ENCODE peak calls at places on chromosomes 13 and 19, in four cellular contexts. Q is heart right ventricle, M is RWPE1, L is colonic mucosa. C is an unnamed sample.

GRCh38 chr19:3608079-3608641 is 1.5 kb upstream of the TBXA2R start:
- DNase-seq in Q (no peak), M (no peak), L (no peak), C (no peak)

GRCh38 chr19:52542984-52543664 is 15.7 kb downstream of the ZNF808 start:
- DNase-seq in M (no peak), Q (no peak), L (no peak), C (no peak)

GRCh38 chr19:49636230-49636932 is 3.6 kb downstream of the RRAS start:
- DNase-seq in L (no peak), M (no peak), Q (no peak), C (no peak)

GRCh38 chr19:5338661-5339469 is 1.7 kb downstream of the PTPRS start:
- DNase-seq in M (no peak), L (no peak), Q (no peak), C (no peak)

GRCh38 chr13:65300220-65300619 is 1929.9 kb downstream of the PCDH9 start:
- DNase-seq in L (no peak), M (no peak), Q (no peak), C (no peak)

GRCh38 chr13:99741979-99742378 is 229.6 kb downstream of the ZIC5 start:
- DNase-seq in Q (no peak), L (peak), M (no peak), C (no peak)

GRCh38 chr13:107258599-107259187 is 690.8 kb upstream of the ARGLU1 start:
- DNase-seq in L (no peak), M (peak), Q (no peak), C (no peak)

GRCh38 chr13:100872761-100873160 is 198.2 kb upstream of the TMTC4 start:
- DNase-seq in M (no peak), Q (no peak), L (no peak), C (no peak)

GRCh38 chr19:35911790-35912189 is 3.7 kb upstream of the TYROBP start:
- DNase-seq in M (peak), L (no peak), Q (no peak), C (no peak)

GRCh38 chr13:68713394-68713793 is 1394.2 kb upstream of the ATXN8OS start:
- DNase-seq in Q (no peak), M (no peak), L (no peak), C (no peak)

GRCh38 chr13:92896842-92897241 is 329.8 kb upstream of the GPC6 start:
- DNase-seq in L (no peak), Q (no peak), M (peak), C (no peak)

GRCh38 chr19:928471-929259 is 2.8 kb downstream of the ARID3A start:
- DNase-seq in M (no peak), L (no peak), Q (peak), C (no peak)

GRCh38 chr19:3642987-3643386 is 16.4 kb upstream of the CACTIN start:
- DNase-seq in M (peak), Q (no peak), L (no peak), C (peak)

GRCh38 chr19:49677901-49678674 is 1.0 kb downstream of the PRMT1 start:
- DNase-seq in M (peak), L (peak), Q (peak), C (peak)

GRCh38 chr13:30585748-30586262 is 31.9 kb upstream of the USPL1 start:
- DNase-seq in L (no peak), M (no peak), Q (no peak), C (no peak)

GRCh38 chr19:55152017-55152416 is 3.0 kb upstream of the TNNT1 start:
- DNase-seq in M (no peak), L (no peak), Q (no peak), C (no peak)

GRCh38 chr13:44620057-44620456 is 43.9 kb upstream of the TSC22D1 start:
- DNase-seq in M (no peak), Q (no peak), L (no peak), C (no peak)

GRCh38 chr19:55672418-55672817 is 2.6 kb upstream of the EPN1 start:
- DNase-seq in L (no peak), M (no peak), Q (no peak), C (no peak)

GRCh38 chr13:39363393-39363792 is 239.6 kb downstream of the LHFPL6 start:
- DNase-seq in M (no peak), L (no peak), Q (no peak), C (no peak)

GRCh38 chr19:489418-490196 is 6.7 kb upstream of the MADCAM1 start:
- DNase-seq in Q (no peak), M (no peak), L (no peak), C (no peak)

GRCh38 chr13:99477493-99477892 is 23.8 kb upstream of the TM9SF2 start:
- DNase-seq in L (no peak), Q (no peak), M (no peak), C (no peak)

GRCh38 chr13:98778749-98779148 is 26.3 kb upstream of the SLC15A1 start:
- DNase-seq in Q (no peak), L (no peak), M (no peak), C (no peak)

GRCh38 chr13:94419304-94419943 is 60.1 kb downstream of the DCT start:
- DNase-seq in M (no peak), Q (no peak), L (no peak), C (no peak)

GRCh38 chr13:48595330-48596127 is 58.2 kb upstream of the CYSLTR2 start:
- DNase-seq in M (peak), L (peak), Q (no peak), C (no peak)

GRCh38 chr13:78867655-78868054 is 208.7 kb upstream of the OBI1 start:
- DNase-seq in Q (no peak), M (no peak), L (no peak), C (no peak)

GRCh38 chr19:1860133-1860775 is 3.1 kb downstream of the KLF16 start:
- DNase-seq in M (no peak), L (peak), Q (no peak), C (peak)

GRCh38 chr13:26485786-26486185 is 71.7 kb upstream of the WASF3 start:
- DNase-seq in M (no peak), L (no peak), Q (no peak), C (peak)

GRCh38 chr13:85497652-85498051 is 301.6 kb downstream of the SLITRK6 start:
- DNase-seq in Q (no peak), L (no peak), M (peak), C (no peak)

GRCh38 chr19:33550741-33551140 is 29.1 kb upstream of the PEPD start:
- DNase-seq in M (no peak), L (no peak), Q (no peak), C (no peak)

GRCh38 chr19:27974082-27974513 is 1238.9 kb downstream of the UQCRFS1 start:
- DNase-seq in L (peak), M (no peak), Q (no peak), C (no peak)

GRCh38 chr19:7673995-7674667 is 2.8 kb upstream of the MCEMP1 start:
- DNase-seq in Q (peak), M (peak), L (peak), C (no peak)

GRCh38 chr13:25267715-25268114 is 19.6 kb downstream of the MTMR6 start:
- DNase-seq in Q (no peak), L (no peak), M (no peak), C (no peak)

GRCh38 chr13:46964789-46965527 is 68.1 kb upstream of the HTR2A start:
- DNase-seq in M (no peak), L (no peak), Q (no peak), C (no peak)

DNA sequence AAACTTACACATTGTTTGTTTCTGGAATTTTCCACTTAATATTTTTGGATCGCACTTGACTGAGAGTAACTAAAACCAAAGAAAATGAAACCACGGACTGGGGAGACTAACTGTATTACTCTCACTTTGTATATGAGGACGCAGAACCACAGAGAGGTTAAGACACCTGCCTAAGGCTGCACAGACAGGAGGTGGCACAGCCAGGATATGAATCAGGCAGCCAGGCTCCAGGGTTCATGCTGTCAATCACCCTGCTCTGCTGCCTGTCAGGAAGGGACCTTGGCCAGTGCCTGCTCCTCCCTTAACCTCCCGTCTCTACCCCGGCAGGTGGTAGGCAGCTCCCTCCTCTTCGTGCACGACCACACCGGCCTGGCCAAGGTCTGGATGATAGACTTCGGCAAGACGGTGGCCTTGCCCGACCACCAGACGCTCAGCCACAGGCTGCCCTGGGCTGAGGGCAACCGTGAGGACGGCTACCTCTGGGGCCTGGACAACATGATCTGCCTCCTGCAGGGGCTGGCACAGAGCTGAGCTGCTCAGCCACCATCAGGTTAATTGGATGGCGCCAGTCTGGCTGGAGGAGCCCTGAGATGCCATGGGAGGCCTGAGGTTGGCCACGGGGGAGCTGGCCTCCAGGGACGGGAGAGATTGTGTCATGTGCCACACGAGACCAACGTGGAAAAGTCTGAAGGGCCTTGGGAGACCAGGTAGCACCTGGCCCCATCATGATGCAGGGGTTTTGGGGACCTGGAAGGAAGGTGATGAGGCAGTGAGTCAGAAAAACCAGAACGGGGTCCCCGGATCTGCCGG is 11.0 kb downstream of the ACTMAP start:
- DNase-seq in Q (no peak), M (no peak), L (no peak), C (no peak)
- H3K27ac ChIP-seq in Q (no peak), M (peak), L (no peak), C (peak)

DNA sequence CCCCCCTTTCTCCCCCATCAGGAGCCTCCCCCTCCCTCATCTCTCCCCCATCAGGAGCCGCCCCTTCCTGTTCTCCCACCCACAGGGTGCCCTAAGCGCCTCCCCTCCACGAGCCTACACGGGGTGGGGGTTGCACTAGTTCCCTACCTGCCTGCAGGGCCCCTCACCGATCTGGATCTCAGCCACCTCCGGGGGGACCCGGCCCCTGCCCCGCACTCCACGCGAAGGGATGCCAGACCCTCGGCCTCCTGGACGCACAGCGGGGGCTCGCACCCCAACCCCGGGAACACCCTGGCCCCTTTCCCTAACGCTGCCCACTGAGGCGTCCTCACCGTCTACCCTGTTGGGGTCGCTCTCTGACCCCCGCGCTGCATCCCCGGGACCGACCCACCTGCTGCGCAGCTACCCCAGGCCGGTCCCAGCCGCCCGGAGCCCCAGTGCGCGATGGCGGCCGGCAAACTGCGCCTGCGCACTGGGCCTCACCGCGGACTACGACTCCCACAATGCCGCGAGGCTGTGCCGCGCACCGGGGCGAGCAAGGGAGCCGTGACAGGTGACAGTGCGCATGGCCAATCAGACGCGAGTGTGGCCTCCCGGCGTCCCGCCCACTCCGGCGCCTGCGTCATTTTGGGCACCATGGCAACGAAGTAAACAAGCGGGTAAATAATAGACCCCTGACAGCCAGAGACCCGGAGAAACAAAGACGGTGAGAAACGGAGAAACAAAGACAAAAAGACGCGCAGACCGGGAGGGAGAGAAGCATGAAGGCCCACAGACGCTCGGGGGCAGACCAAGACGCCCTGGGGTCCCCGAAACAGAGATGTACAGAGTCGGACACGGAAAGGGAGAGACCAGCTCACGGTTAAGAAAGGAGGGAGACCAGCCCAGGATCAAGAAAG is at the start of gene ZSCAN18:
- DNase-seq in Q (peak), L (peak), M (peak), C (peak)
- H3K27ac ChIP-seq in Q (peak), L (peak), M (peak), C (peak)

DNA sequence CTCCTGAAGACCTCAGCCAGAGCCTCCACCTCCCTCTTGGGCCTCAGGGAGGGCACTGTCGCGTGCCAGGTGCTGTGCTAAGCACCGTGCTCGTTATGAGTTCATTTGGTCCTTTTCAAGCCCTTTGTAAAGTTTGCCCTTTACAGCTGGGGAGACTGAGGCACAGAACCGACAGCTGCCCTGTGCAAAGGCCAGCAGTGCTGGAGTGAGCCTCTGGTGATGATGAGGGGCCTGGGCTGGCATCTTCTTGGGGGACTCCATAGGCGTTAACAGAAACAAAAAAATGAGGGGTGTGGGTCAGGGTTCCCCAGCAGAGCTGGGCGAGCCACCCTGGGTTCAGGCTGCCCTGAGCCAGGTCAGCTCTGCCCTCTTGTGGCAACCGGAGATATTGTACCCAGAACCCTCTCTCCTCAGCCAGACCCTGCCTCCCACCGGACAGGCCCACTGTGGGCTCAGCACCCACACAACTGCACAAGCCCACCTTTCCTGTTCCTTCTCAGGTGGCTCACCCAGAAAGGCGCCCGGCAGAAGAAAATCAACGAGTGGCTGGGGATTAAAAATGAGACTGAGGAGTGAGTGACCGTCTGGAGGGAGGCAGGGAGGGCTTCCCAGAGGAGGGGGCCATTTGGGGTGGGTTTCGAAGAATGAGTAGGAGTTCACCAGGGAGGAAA is 5.5 kb upstream of the IFI30 start:
- DNase-seq in M (peak), Q (peak), L (no peak), C (no peak)
- H3K27ac ChIP-seq in M (peak), Q (peak), L (no peak), C (no peak)

DNA sequence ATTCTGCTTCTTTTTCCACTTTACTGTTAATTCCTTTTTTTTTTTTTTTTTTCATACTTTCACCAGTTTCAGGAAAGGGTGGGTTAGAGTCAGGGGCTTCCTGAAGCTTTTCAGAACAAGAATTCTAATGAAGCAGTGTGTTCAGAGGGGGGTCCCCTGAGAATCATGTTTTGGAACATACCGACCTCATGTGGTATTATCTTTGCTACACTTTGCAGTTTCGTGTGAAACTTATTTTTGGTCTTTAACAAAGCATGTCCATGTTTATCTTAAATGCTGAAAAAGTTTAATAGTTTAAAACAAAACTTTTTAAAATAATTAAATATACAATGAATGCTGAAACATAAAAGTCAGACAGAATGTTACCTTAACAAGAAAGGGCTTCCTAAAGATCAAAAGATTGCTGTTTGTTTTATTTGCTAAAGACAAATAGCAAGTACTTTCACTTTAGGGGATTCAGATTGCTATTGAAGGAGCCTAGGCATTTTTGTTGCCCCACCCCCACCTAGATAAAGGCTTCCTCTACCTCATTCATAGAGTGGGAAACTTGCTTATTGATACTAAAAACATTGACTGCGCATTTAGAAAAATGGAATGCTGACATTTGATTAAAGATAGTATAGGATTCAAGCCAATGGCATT is 21.1 kb upstream of the POMP start:
- DNase-seq in Q (no peak), M (no peak), L (no peak), C (no peak)
- H3K27ac ChIP-seq in Q (no peak), M (no peak), L (no peak), C (no peak)